ENCODE peak calls at places on chromosome 3, in five cellular contexts. One of them, this sample, is unnamed.

GRCh38 chr3:32791833-32792232 is 26.0 kb upstream of the TRIM71 start:
- DNase-seq in H54: no peak
- DNase-seq in activated CD8-positive, alpha-beta memory T cell treated with anti-CD3 and anti-CD28 coated beads for 48 hours: no peak
- DNase-seq in H9: no peak
- DNase-seq in transverse colon: no peak
- DNase-seq in this sample: no peak

GRCh38 chr3:50562866-50563265 is 4.7 kb downstream of the C3orf18 start:
- DNase-seq in activated CD8-positive, alpha-beta memory T cell treated with anti-CD3 and anti-CD28 coated beads for 48 hours: no peak
- DNase-seq in H54: peak
- DNase-seq in transverse colon: no peak
- DNase-seq in H9: no peak
- DNase-seq in this sample: no peak

GRCh38 chr3:58001979-58002378 is 6.2 kb upstream of the FLNB start:
- DNase-seq in H9: no peak
- DNase-seq in transverse colon: no peak
- DNase-seq in activated CD8-positive, alpha-beta memory T cell treated with anti-CD3 and anti-CD28 coated beads for 48 hours: no peak
- DNase-seq in H54: no peak
- DNase-seq in this sample: no peak

GRCh38 chr3:28326458-28326926 is 22.0 kb upstream of the ZCWPW2 start:
- DNase-seq in transverse colon: peak
- DNase-seq in H9: no peak
- DNase-seq in H54: no peak
- DNase-seq in activated CD8-positive, alpha-beta memory T cell treated with anti-CD3 and anti-CD28 coated beads for 48 hours: no peak
- DNase-seq in this sample: no peak

GRCh38 chr3:51706788-51707731 is at the start of gene GRM2:
- DNase-seq in H9: peak
- DNase-seq in H54: no peak
- DNase-seq in activated CD8-positive, alpha-beta memory T cell treated with anti-CD3 and anti-CD28 coated beads for 48 hours: no peak
- DNase-seq in transverse colon: peak
- DNase-seq in this sample: peak

GRCh38 chr3:45914362-45915077 is 28.2 kb downstream of the CCR9 start:
- DNase-seq in H9: no peak
- DNase-seq in activated CD8-positive, alpha-beta memory T cell treated with anti-CD3 and anti-CD28 coated beads for 48 hours: no peak
- DNase-seq in transverse colon: no peak
- DNase-seq in H54: no peak
- DNase-seq in this sample: no peak

GRCh38 chr3:15924914-15925313 is 127.1 kb upstream of the ANKRD28 start:
- DNase-seq in transverse colon: no peak
- DNase-seq in activated CD8-positive, alpha-beta memory T cell treated with anti-CD3 and anti-CD28 coated beads for 48 hours: no peak
- DNase-seq in H54: no peak
- DNase-seq in H9: no peak
- DNase-seq in this sample: no peak

GRCh38 chr3:192063570-192063969 is 602.6 kb downstream of the PYDC2 start:
- DNase-seq in H9: peak
- DNase-seq in transverse colon: peak
- DNase-seq in H54: no peak
- DNase-seq in activated CD8-positive, alpha-beta memory T cell treated with anti-CD3 and anti-CD28 coated beads for 48 hours: no peak
- DNase-seq in this sample: no peak

GRCh38 chr3:67688231-67688630 is 33.8 kb upstream of the SUCLG2 start:
- DNase-seq in H9: no peak
- DNase-seq in H54: no peak
- DNase-seq in transverse colon: no peak
- DNase-seq in activated CD8-positive, alpha-beta memory T cell treated with anti-CD3 and anti-CD28 coated beads for 48 hours: no peak
- DNase-seq in this sample: no peak

GRCh38 chr3:12363397-12364195 is 74.7 kb downstream of the PPARG start:
- DNase-seq in transverse colon: no peak
- DNase-seq in H54: no peak
- DNase-seq in H9: no peak
- DNase-seq in activated CD8-positive, alpha-beta memory T cell treated with anti-CD3 and anti-CD28 coated beads for 48 hours: no peak
- DNase-seq in this sample: no peak

GRCh38 chr3:32910954-32911353 is 40.5 kb upstream of the CCR4 start:
- DNase-seq in H9: no peak
- DNase-seq in H54: no peak
- DNase-seq in activated CD8-positive, alpha-beta memory T cell treated with anti-CD3 and anti-CD28 coated beads for 48 hours: no peak
- DNase-seq in transverse colon: no peak
- DNase-seq in this sample: peak

GRCh38 chr3:9808345-9809037 is 1.6 kb upstream of the TTLL3 start:
- DNase-seq in H54: peak
- DNase-seq in activated CD8-positive, alpha-beta memory T cell treated with anti-CD3 and anti-CD28 coated beads for 48 hours: no peak
- DNase-seq in transverse colon: peak
- DNase-seq in H9: peak
- DNase-seq in this sample: no peak

GRCh38 chr3:122183521-122183892 is at the start of gene CASR:
- DNase-seq in activated CD8-positive, alpha-beta memory T cell treated with anti-CD3 and anti-CD28 coated beads for 48 hours: no peak
- DNase-seq in transverse colon: peak
- DNase-seq in H9: peak
- DNase-seq in H54: no peak
- DNase-seq in this sample: no peak

GRCh38 chr3:155241559-155241958 is 51.9 kb downstream of the STRIT1 start:
- DNase-seq in activated CD8-positive, alpha-beta memory T cell treated with anti-CD3 and anti-CD28 coated beads for 48 hours: no peak
- DNase-seq in transverse colon: no peak
- DNase-seq in H54: no peak
- DNase-seq in H9: no peak
- DNase-seq in this sample: no peak

GRCh38 chr3:152350139-152350538 is 81.4 kb downstream of the MBNL1 start:
- DNase-seq in transverse colon: no peak
- DNase-seq in activated CD8-positive, alpha-beta memory T cell treated with anti-CD3 and anti-CD28 coated beads for 48 hours: no peak
- DNase-seq in H54: no peak
- DNase-seq in H9: no peak
- DNase-seq in this sample: no peak

GRCh38 chr3:123779646-123780231 is 104.4 kb downstream of the MYLK start:
- DNase-seq in transverse colon: no peak
- DNase-seq in H54: no peak
- DNase-seq in activated CD8-positive, alpha-beta memory T cell treated with anti-CD3 and anti-CD28 coated beads for 48 hours: no peak
- DNase-seq in H9: no peak
- DNase-seq in this sample: no peak

GRCh38 chr3:80263260-80263659 is 495.5 kb upstream of the ROBO1 start:
- DNase-seq in H9: no peak
- DNase-seq in H54: no peak
- DNase-seq in transverse colon: no peak
- DNase-seq in activated CD8-positive, alpha-beta memory T cell treated with anti-CD3 and anti-CD28 coated beads for 48 hours: no peak
- DNase-seq in this sample: no peak

GRCh38 chr3:158658889-158659288 is 13.6 kb downstream of the LXN start:
- DNase-seq in H54: no peak
- DNase-seq in activated CD8-positive, alpha-beta memory T cell treated with anti-CD3 and anti-CD28 coated beads for 48 hours: no peak
- DNase-seq in transverse colon: no peak
- DNase-seq in H9: no peak
- DNase-seq in this sample: no peak

GRCh38 chr3:177538743-177539730 is 341.8 kb upstream of the TBL1XR1 start:
- DNase-seq in transverse colon: no peak
- DNase-seq in activated CD8-positive, alpha-beta memory T cell treated with anti-CD3 and anti-CD28 coated beads for 48 hours: no peak
- DNase-seq in H54: no peak
- DNase-seq in H9: no peak
- DNase-seq in this sample: no peak

GRCh38 chr3:122880624-122881023 is 85.8 kb downstream of the SLC49A4 start:
- DNase-seq in activated CD8-positive, alpha-beta memory T cell treated with anti-CD3 and anti-CD28 coated beads for 48 hours: no peak
- DNase-seq in transverse colon: peak
- DNase-seq in H54: no peak
- DNase-seq in H9: peak
- DNase-seq in this sample: no peak

GRCh38 chr3:48881006-48881405 is 17.7 kb downstream of the SLC25A20 start:
- DNase-seq in transverse colon: no peak
- DNase-seq in activated CD8-positive, alpha-beta memory T cell treated with anti-CD3 and anti-CD28 coated beads for 48 hours: no peak
- DNase-seq in H9: no peak
- DNase-seq in H54: no peak
- DNase-seq in this sample: no peak

GRCh38 chr3:108301695-108302404 is 5.5 kb downstream of the HHLA2 start:
- DNase-seq in H9: no peak
- DNase-seq in activated CD8-positive, alpha-beta memory T cell treated with anti-CD3 and anti-CD28 coated beads for 48 hours: no peak
- DNase-seq in H54: no peak
- DNase-seq in transverse colon: no peak
- DNase-seq in this sample: no peak

GRCh38 chr3:134330895-134331810 is 43.1 kb downstream of the AMOTL2 start:
- DNase-seq in transverse colon: no peak
- DNase-seq in H9: no peak
- DNase-seq in H54: no peak
- DNase-seq in activated CD8-positive, alpha-beta memory T cell treated with anti-CD3 and anti-CD28 coated beads for 48 hours: no peak
- DNase-seq in this sample: no peak

This sample was measured in fibroblast of the conjunctiva.